ENCODE peak calls at places on chromosomes 5 and 9, in seven cellular contexts. Y is HCT116, E is SK-N-SH, F is GM12878, M is HepG2, L is H1, D is K562. H is an unnamed sample.

GRCh38 chr5:54829686-54830085 is 155.7 kb downstream of the ESM1 start:
- DNase-seq in Y (no peak), E (no peak), F (no peak), M (no peak), L (no peak), D (no peak), H (no peak)

GRCh38 chr5:32903613-32904012 is 192.5 kb downstream of the NPR3 start:
- DNase-seq in Y (no peak), E (no peak), F (no peak), M (no peak), L (no peak), D (no peak), H (no peak)

GRCh38 chr5:65244031-65244430 is 237.7 kb downstream of the ADAMTS6 start:
- DNase-seq in Y (no peak), E (no peak), F (no peak), M (no peak), L (no peak), D (no peak), H (no peak)

GRCh38 chr9:130138791-130139190 is 33.4 kb upstream of the NCS1 start:
- DNase-seq in Y (no peak), E (no peak), F (no peak), M (no peak), L (no peak), D (peak; percentile 43), H (no peak)

GRCh38 chr5:103706939-103707682 is 144.5 kb upstream of the NUDT12 start:
- DNase-seq in Y (no peak), E (peak; percentile 4), F (no peak), M (no peak), L (no peak), D (no peak), H (no peak)

GRCh38 chr5:110909415-110909814 is 162.1 kb upstream of the TSLP start:
- DNase-seq in Y (no peak), E (no peak), F (no peak), M (no peak), L (no peak), D (no peak), H (no peak)

GRCh38 chr9:22840641-22841040 is 394.0 kb downstream of the DMRTA1 start:
- DNase-seq in Y (no peak), E (no peak), F (no peak), M (no peak), L (no peak), D (no peak), H (no peak)

GRCh38 chr5:68780299-68780960 is 313.4 kb upstream of the SLC30A5 start:
- DNase-seq in Y (no peak), E (no peak), F (no peak), M (no peak), L (no peak), D (no peak), H (no peak)

GRCh38 chr5:168513861-168514428 is 15.2 kb upstream of the FBLL1 start:
- DNase-seq in Y (no peak), E (no peak), F (no peak), M (no peak), L (no peak), D (no peak), H (no peak)

GRCh38 chr5:177195307-177195952 is 61.9 kb downstream of the NSD1 start:
- DNase-seq in Y (no peak), E (no peak), F (no peak), M (no peak), L (no peak), D (no peak), H (no peak)

GRCh38 chr9:111891910-111892499 is 4.6 kb upstream of the UGCG start:
- DNase-seq in Y (peak; percentile 59), E (no peak), F (no peak), M (peak; percentile 16), L (no peak), D (peak; percentile 73), H (no peak)

GRCh38 chr5:61604076-61604475 is 272.0 kb downstream of the ZSWIM6 start:
- DNase-seq in Y (no peak), E (no peak), F (no peak), M (no peak), L (no peak), D (no peak), H (no peak)

GRCh38 chr9:27429436-27429835 is 94.7 kb upstream of the IFNK start:
- DNase-seq in Y (no peak), E (no peak), F (no peak), M (no peak), L (no peak), D (no peak), H (no peak)

GRCh38 chr5:19519448-19519847 is 468.6 kb downstream of the CDH18 start:
- DNase-seq in Y (no peak), E (no peak), F (no peak), M (no peak), L (no peak), D (no peak), H (peak; percentile 27)

GRCh38 chr9:107694390-107694789 is 204.8 kb upstream of the KLF4 start:
- DNase-seq in Y (no peak), E (no peak), F (no peak), M (no peak), L (no peak), D (no peak), H (no peak)

GRCh38 chr9:125913551-125913950 is 166.4 kb downstream of the PBX3 start:
- DNase-seq in Y (no peak), E (no peak), F (no peak), M (no peak), L (no peak), D (no peak), H (no peak)

GRCh38 chr9:4048441-4048840 is 251.4 kb downstream of the GLIS3 start:
- DNase-seq in Y (no peak), E (no peak), F (no peak), M (no peak), L (no peak), D (no peak), H (no peak)

GRCh38 chr5:167658890-167659289 is 632.6 kb upstream of the WWC1 start:
- DNase-seq in Y (no peak), E (no peak), F (no peak), M (no peak), L (no peak), D (no peak), H (no peak)

GRCh38 chr5:10685103-10685502 is 75.9 kb downstream of the DAP start:
- DNase-seq in Y (no peak), E (no peak), F (peak; percentile 82), M (no peak), L (no peak), D (no peak), H (no peak)

GRCh38 chr5:149735066-149735465 is 5.0 kb downstream of the PPARGC1B start:
- DNase-seq in Y (no peak), E (no peak), F (no peak), M (no peak), L (no peak), D (no peak), H (no peak)

GRCh38 chr9:109652971-109653370 is 127.0 kb upstream of the PALM2AKAP2 start:
- DNase-seq in Y (no peak), E (peak; percentile 10), F (no peak), M (peak; percentile 5), L (no peak), D (no peak), H (peak; percentile 43)

GRCh38 chr5:174320051-174320450 is 274.5 kb downstream of the NSG2 start:
- DNase-seq in Y (no peak), E (no peak), F (no peak), M (no peak), L (no peak), D (no peak), H (peak; percentile 18)

GRCh38 chr5:145540375-145540774 is 294.8 kb downstream of the PRELID2 start:
- DNase-seq in Y (no peak), E (no peak), F (no peak), M (no peak), L (no peak), D (no peak), H (no peak)

GRCh38 chr5:95731571-95732554 is 727 bp downstream of the RHOBTB3 start:
- DNase-seq in Y (no peak), E (peak; percentile 75), F (no peak), M (peak; percentile 20), L (peak; percentile 80), D (peak; percentile 65), H (peak; percentile 39)

GRCh38 chr5:17180957-17181723 is 36.3 kb upstream of the BASP1 start:
- DNase-seq in Y (no peak), E (peak; percentile 19), F (no peak), M (peak; percentile 13), L (no peak), D (peak; percentile 5), H (no peak)

GRCh38 chr5:137329581-137329980 is 169.5 kb downstream of the SPOCK1 start:
- DNase-seq in Y (no peak), E (no peak), F (no peak), M (no peak), L (no peak), D (no peak), H (no peak)
- TF ChIP-seq JUND in Y (no peak), E (no peak), F (no peak), M (no peak), L (no peak), D (no peak), H (no peak)

GRCh38 chr5:135059000-135059923 is 25.2 kb upstream of the PITX1 start:
- DNase-seq in Y (no peak), E (no peak), F (no peak), M (no peak), L (no peak), D (no peak), H (no peak)
- TF ChIP-seq JUND in Y (no peak), E (no peak), F (no peak), M (no peak), L (no peak), D (no peak), H (no peak)

GRCh38 chr5:115532517-115532916 is 12.1 kb downstream of the FEM1C start:
- DNase-seq in Y (no peak), E (no peak), F (no peak), M (no peak), L (no peak), D (no peak), H (no peak)

GRCh38 chr5:115531787-115532367 is 12.7 kb downstream of the FEM1C start:
- DNase-seq in Y (no peak), E (no peak), F (no peak), M (no peak), L (no peak), D (no peak), H (no peak)

GRCh38 chr5:115531380-115531779 is 13.2 kb downstream of the FEM1C start:
- DNase-seq in Y (no peak), E (no peak), F (no peak), M (no peak), L (no peak), D (no peak), H (no peak)

GRCh38 chr5:115526604-115527003 is 18.0 kb downstream of the FEM1C start:
- DNase-seq in Y (no peak), E (no peak), F (no peak), M (no peak), L (no peak), D (no peak), H (no peak)

DNA sequence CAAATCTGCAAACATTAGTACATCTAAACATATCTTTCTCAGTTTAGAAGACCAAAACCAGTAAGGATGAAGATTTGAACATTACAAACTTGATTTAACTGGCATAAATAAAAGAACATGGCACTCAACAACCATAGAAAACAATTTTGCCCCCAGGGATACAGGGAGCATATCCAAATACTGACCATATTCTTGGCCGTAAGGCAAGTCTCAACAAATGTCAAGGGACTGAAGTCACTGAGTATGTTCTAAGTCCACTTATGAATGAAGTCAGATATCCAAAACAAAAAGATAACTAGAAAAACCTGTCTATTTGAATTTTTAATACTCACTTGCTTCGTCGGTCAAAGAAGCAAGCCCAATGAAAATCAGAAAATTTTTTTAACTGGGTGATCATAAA is 14.1 kb downstream of the FEM1C start:
- DNase-seq in Y (no peak), E (no peak), F (no peak), M (no peak), L (no peak), D (no peak), H (no peak)
- TF ChIP-seq JUND in Y (no peak), E (no peak), F (no peak), M (no peak), L (no peak), D (no peak), H (no peak)

GRCh38 chr5:6765612-6766525 is 52.6 kb downstream of the TENT4A start:
- DNase-seq in Y (peak; percentile 71), E (peak; percentile 88), F (peak; percentile 31), M (peak; percentile 43), L (peak; percentile 94), D (peak; percentile 81), H (peak; percentile 90)
- TF ChIP-seq JUND in Y (no peak), E (no peak), F (no peak), M (no peak), L (no peak), D (no peak), H (no peak)